ENCODE peak calls at places on chromosomes 11 and 22, in five cellular contexts. M is DMS53, X is T-helper 2 cell, B is NCI-H1417, U is fibroblast of villous mesenchyme. A is an unnamed sample.
A peak's percentile ranks its signal among the peaks of the same experiment; 100 is the strongest.

GRCh38 chr11:64157987-64158386 is 7.9 kb downstream of the MACROD1 start:
- DNase-seq in B (no peak), U (no peak), M (no peak), X (no peak), A (no peak)

GRCh38 chr22:38471237-38471636 is 3.3 kb downstream of the KDELR3 start:
- DNase-seq in U (no peak), B (no peak), X (no peak), M (no peak), A (no peak)

GRCh38 chr22:47166446-47167016 is 404.1 kb downstream of the TBC1D22A start:
- DNase-seq in X (no peak), B (peak; percentile 40), M (no peak), U (no peak), A (no peak)

GRCh38 chr22:50676211-50676636 is 3.6 kb downstream of the SHANK3 start:
- DNase-seq in B (no peak), M (no peak), U (no peak), X (no peak), A (no peak)

GRCh38 chr11:129702410-129703390 is 112.9 kb upstream of the TMEM45B start:
- DNase-seq in X (no peak), M (no peak), U (no peak), B (no peak), A (no peak)

GRCh38 chr22:35531202-35531601 is 9.4 kb upstream of the RASD2 start:
- DNase-seq in M (no peak), B (no peak), X (no peak), U (no peak), A (no peak)

GRCh38 chr11:65353900-65354264 is 669 bp upstream of the TIGD3 start:
- DNase-seq in U (no peak), X (no peak), B (no peak), M (peak; percentile 74), A (no peak)

GRCh38 chr11:11960687-11961086 is 47.7 kb downstream of the DKK3 start:
- DNase-seq in M (no peak), X (peak; percentile 78), U (no peak), B (no peak), A (no peak)

GRCh38 chr11:44351006-44351660 is 41.2 kb upstream of the ALX4 start:
- DNase-seq in U (no peak), M (no peak), X (no peak), B (no peak), A (no peak)

GRCh38 chr22:25762147-25762546 is 20.2 kb downstream of the MYO18B start:
- DNase-seq in U (peak; percentile 38), M (no peak), X (no peak), B (no peak), A (no peak)

GRCh38 chr11:34250732-34251639 is 106.8 kb downstream of the ABTB2 start:
- DNase-seq in B (peak; percentile 48), U (no peak), M (no peak), X (peak; percentile 83), A (no peak)

GRCh38 chr11:75244052-75244814 is 3.7 kb downstream of the TPBGL start:
- DNase-seq in B (no peak), U (no peak), X (no peak), M (no peak), A (no peak)

GRCh38 chr11:9017773-9018172 is 14.0 kb upstream of the NRIP3 start:
- DNase-seq in B (no peak), X (no peak), M (peak; percentile 33), U (peak; percentile 24), A (no peak)

GRCh38 chr22:38863531-38864131 is 8.4 kb downstream of the CBX6 start:
- DNase-seq in X (no peak), M (no peak), U (no peak), B (no peak), A (no peak)

GRCh38 chr11:31827458-31828206 is 16.5 kb upstream of the PAX6 start:
- DNase-seq in U (peak; percentile 55), B (peak; percentile 67), X (no peak), M (peak; percentile 16), A (no peak)

GRCh38 chr11:87493516-87493915 is 455.8 kb downstream of the TMEM135 start:
- DNase-seq in B (no peak), M (no peak), X (no peak), U (no peak), A (no peak)

GRCh38 chr11:17267576-17267975 is 9.0 kb upstream of the NUCB2 start:
- DNase-seq in M (peak; percentile 56), U (peak; percentile 45), X (peak; percentile 17), B (no peak), A (no peak)

GRCh38 chr22:39622881-39623367 is 52.4 kb downstream of the CACNA1I start:
- DNase-seq in X (peak; percentile 60), M (peak; percentile 59), B (no peak), U (peak; percentile 23), A (no peak)

GRCh38 chr22:28942801-28943500 is 59.6 kb downstream of the ZNRF3 start:
- DNase-seq in X (no peak), U (no peak), B (peak; percentile 73), M (peak; percentile 19), A (no peak)

GRCh38 chr22:36351921-36352774 is 35.6 kb downstream of the MYH9 start:
- DNase-seq in U (no peak), M (no peak), X (no peak), B (no peak), A (no peak)

GRCh38 chr11:87832216-87832615 is 343.0 kb downstream of the RAB38 start:
- DNase-seq in X (no peak), M (peak; percentile 10), U (no peak), B (no peak), A (no peak)

GRCh38 chr11:84091212-84091986 is 805.2 kb upstream of the CCDC90B start:
- DNase-seq in M (no peak), B (no peak), U (no peak), X (no peak), A (no peak)

GRCh38 chr22:43408009-43408408 is 3.8 kb upstream of the MPPED1 start:
- DNase-seq in X (no peak), B (no peak), M (peak; percentile 8), U (no peak), A (no peak)

GRCh38 chr11:76025068-76025467 is 181.2 kb downstream of the WNT11 start:
- DNase-seq in X (no peak), U (peak; percentile 85), M (no peak), B (no peak), A (no peak)

GRCh38 chr11:1459739-1460395 is 26.7 kb downstream of the MOB2 start:
- DNase-seq in X (no peak), M (peak; percentile 57), B (no peak), U (no peak), A (no peak)

GRCh38 chr22:20199413-20199842 is 48.6 kb upstream of the CCDC188 start:
- DNase-seq in B (no peak), M (no peak), U (no peak), X (no peak), A (no peak)

GRCh38 chr22:42207918-42208317 is 62.5 kb downstream of the TCF20 start:
- DNase-seq in U (no peak), B (no peak), M (no peak), X (peak; percentile 52), A (no peak)

GRCh38 chr11:60003729-60004128 is 13.3 kb upstream of the OOSP4B start:
- DNase-seq in X (no peak), U (no peak), B (no peak), M (peak; percentile 29), A (no peak)

GRCh38 chr22:39508393-39508792 is 6.3 kb downstream of the MIEF1 start:
- DNase-seq in B (no peak), X (no peak), U (no peak), M (no peak), A (no peak)

GRCh38 chr11:62127941-62128770 is 4.3 kb downstream of the INCENP start:
- DNase-seq in U (no peak), M (no peak), B (no peak), X (no peak), A (no peak)

GRCh38 chr11:61866958-61867343 is 24.4 kb downstream of the FADS3 start:
- DNase-seq in U (no peak), M (no peak), B (no peak), X (no peak), A (no peak)

GRCh38 chr22:23831261-23831660 is 7.5 kb downstream of the DERL3 start:
- DNase-seq in B (no peak), M (no peak), X (no peak), U (no peak), A (no peak)

GRCh38 chr22:30423296-30423958 is 2.1 kb upstream of the MTFP1 start:
- DNase-seq in U (no peak), X (peak; percentile 61), B (peak; percentile 77), M (peak; percentile 83), A (no peak)

GRCh38 chr11:47916361-47916841 is 64.0 kb upstream of the PTPRJ start:
- DNase-seq in M (no peak), U (peak; percentile 83), B (no peak), X (no peak), A (no peak)

GRCh38 chr11:128406365-128406706 is 181.0 kb downstream of the ETS1 start:
- DNase-seq in U (no peak), M (no peak), X (no peak), B (no peak), A (no peak)

GRCh38 chr11:111351374-111352081 is 27.5 kb downstream of the POU2AF1 start:
- DNase-seq in U (no peak), B (no peak), M (no peak), X (no peak), A (no peak)